ENCODE peak calls at places on chromosome 15, in five cellular contexts. L is epithelial cell of esophagus, O is astrocyte of the spinal cord, S is lower lobe of right lung, R is progenitor cell of endocrine pancreas. Q is an unnamed sample.

GRCh38 chr15:55434989-55435825 is 26.9 kb downstream of the PIERCE2 start:
- DNase-seq in O (peak; percentile 71), R (no peak), S (no peak), L (peak; percentile 70), Q (no peak)

GRCh38 chr15:80526556-80527340 is 122.6 kb downstream of the ARNT2 start:
- DNase-seq in R (no peak), L (no peak), S (no peak), O (peak; percentile 79), Q (no peak)

GRCh38 chr15:74781673-74782595 is at the start of gene CSK:
- DNase-seq in L (peak; percentile 69), S (peak; percentile 83), R (peak; percentile 69), O (peak; percentile 33), Q (no peak)

GRCh38 chr15:30038667-30039523 is 43.9 kb upstream of the GOLGA8J start:
- DNase-seq in S (no peak), O (no peak), L (peak; percentile 8), R (no peak), Q (no peak)

GRCh38 chr15:22980189-22981136 is at the start of gene CYFIP1:
- DNase-seq in L (peak; percentile 93), O (peak; percentile 84), S (peak; percentile 90), R (peak; percentile 72), Q (peak; percentile 88)

GRCh38 chr15:76986743-76987142 is 8.2 kb upstream of the PSTPIP1 start:
- DNase-seq in R (no peak), S (no peak), O (no peak), L (no peak), Q (no peak)

GRCh38 chr15:58590236-58590635 is 158.4 kb downstream of the LIPC start:
- DNase-seq in R (no peak), O (no peak), S (no peak), L (no peak), Q (no peak)

GRCh38 chr15:66783327-66784124 is 81.5 kb downstream of the SMAD6 start:
- DNase-seq in R (no peak), L (no peak), O (no peak), S (no peak), Q (no peak)

GRCh38 chr15:72086010-72086697 is 31.8 kb downstream of the MYO9A start:
- DNase-seq in R (no peak), L (peak; percentile 22), S (peak; percentile 53), O (no peak), Q (no peak)

GRCh38 chr15:25245801-25246622 is 192.8 kb downstream of the UBE3A start:
- DNase-seq in S (peak; percentile 24), L (no peak), O (no peak), R (no peak), Q (peak; percentile 72)

GRCh38 chr15:81235781-81236507 is 39.3 kb downstream of the IL16 start:
- DNase-seq in S (no peak), R (no peak), O (peak; percentile 96), L (peak; percentile 43), Q (no peak)

GRCh38 chr15:93200448-93201226 is 111.6 kb upstream of the RGMA start:
- DNase-seq in R (no peak), L (no peak), S (no peak), O (no peak), Q (no peak)

GRCh38 chr15:75153084-75153483 is 48.6 kb upstream of the C15orf39 start:
- DNase-seq in S (no peak), R (no peak), L (no peak), O (no peak), Q (no peak)

GRCh38 chr15:45653702-45654424 is 19.0 kb downstream of the SQOR start:
- DNase-seq in R (no peak), O (no peak), L (no peak), S (no peak), Q (no peak)

GRCh38 chr15:41746802-41747201 is 27.5 kb upstream of the MAPKBP1 start:
- DNase-seq in R (no peak), L (peak; percentile 21), S (no peak), O (no peak), Q (no peak)

GRCh38 chr15:79930509-79930908 is 33.7 kb upstream of the MTHFS start:
- DNase-seq in O (no peak), L (no peak), R (no peak), S (no peak), Q (no peak)

GRCh38 chr15:39873978-39874377 is 46.1 kb downstream of the GPR176 start:
- DNase-seq in S (no peak), L (no peak), O (no peak), R (no peak), Q (no peak)

GRCh38 chr15:80179025-80179759 is 26.4 kb downstream of the FAH start:
- DNase-seq in O (peak; percentile 91), S (no peak), R (no peak), L (peak; percentile 95), Q (no peak)

GRCh38 chr15:66594344-66594743 is 28.5 kb upstream of the LCTL start:
- DNase-seq in L (no peak), R (no peak), O (no peak), S (peak; percentile 39), Q (no peak)

GRCh38 chr15:70741107-70741511 is 22.2 kb downstream of the UACA start:
- DNase-seq in L (peak; percentile 88), R (no peak), S (no peak), O (peak; percentile 80), Q (peak; percentile 82)

GRCh38 chr15:86082619-86083377 is 3.1 kb downstream of the AGBL1 start:
- DNase-seq in R (no peak), S (no peak), O (no peak), L (no peak), Q (no peak)

GRCh38 chr15:27256446-27256845 is 285.5 kb downstream of the GABRG3 start:
- DNase-seq in S (no peak), L (no peak), O (no peak), R (no peak), Q (no peak)

GRCh38 chr15:41331833-41332787 is at the start of gene OIP5:
- DNase-seq in R (peak; percentile 96), L (peak; percentile 100), S (peak; percentile 100), O (peak; percentile 100), Q (peak; percentile 99)

GRCh38 chr15:32698773-32699390 is 18.9 kb upstream of the GREM1 start:
- DNase-seq in O (peak; percentile 44), S (no peak), R (no peak), L (peak; percentile 28), Q (no peak)

GRCh38 chr15:66151809-66152208 is 101.7 kb downstream of the MEGF11 start:
- DNase-seq in O (no peak), L (no peak), S (no peak), R (no peak), Q (no peak)

GRCh38 chr15:32983679-32984078 is 210.8 kb downstream of the FMN1 start:
- DNase-seq in S (no peak), L (no peak), R (no peak), O (no peak), Q (no peak)

GRCh38 chr15:58517252-58517681 is 85.5 kb downstream of the LIPC start:
- DNase-seq in R (no peak), S (no peak), L (no peak), O (no peak), Q (no peak)

GRCh38 chr15:89576417-89576773 is 1.1 kb downstream of the TICRR start:
- DNase-seq in O (peak; percentile 9), R (no peak), S (no peak), L (peak; percentile 31), Q (no peak)

GRCh38 chr15:75182187-75183131 is 19.2 kb upstream of the C15orf39 start:
- DNase-seq in R (no peak), L (no peak), S (no peak), O (no peak), Q (no peak)

GRCh38 chr15:76303909-76304308 is 7.4 kb downstream of the ETFA start:
- DNase-seq in S (no peak), R (no peak), O (no peak), L (no peak), Q (no peak)

GRCh38 chr15:41465822-41466421 is 27.8 kb upstream of the ITPKA start:
- DNase-seq in L (peak; percentile 63), S (no peak), O (peak; percentile 69), R (no peak), Q (no peak)

GRCh38 chr15:90327313-90327712 is 24.8 kb upstream of the ZNF774 start:
- DNase-seq in S (no peak), O (no peak), R (no peak), L (no peak), Q (no peak)

GRCh38 chr15:38883987-38884386 is 319.4 kb upstream of the RASGRP1 start:
- DNase-seq in O (peak; percentile 45), R (no peak), L (no peak), S (no peak), Q (no peak)

GRCh38 chr15:96076350-96076749 is 254.2 kb upstream of the NR2F2 start:
- DNase-seq in S (no peak), R (no peak), O (no peak), L (no peak), Q (no peak)

GRCh38 chr15:29123991-29124390 is 145.6 kb downstream of the NSMCE3 start:
- DNase-seq in O (no peak), R (no peak), S (peak; percentile 30), L (no peak), Q (no peak)

GRCh38 chr15:65184305-65184943 is 718 bp downstream of the CLPX start:
- DNase-seq in L (peak; percentile 67), O (peak; percentile 57), S (peak; percentile 70), R (peak; percentile 35), Q (no peak)

GRCh38 chr15:91894606-91895005 is 41.1 kb downstream of the SLCO3A1 start:
- DNase-seq in S (no peak), L (peak; percentile 99), R (no peak), O (no peak), Q (no peak)

GRCh38 chr15:95990833-95991232 is 339.7 kb upstream of the NR2F2 start:
- DNase-seq in O (peak; percentile 21), R (no peak), L (no peak), S (no peak), Q (no peak)

GRCh38 chr15:97791824-97792792 is 168.4 kb upstream of the ARRDC4 start:
- DNase-seq in L (peak; percentile 2), S (no peak), R (no peak), O (no peak), Q (no peak)
- TF ChIP-seq CTCF in L (no peak), S (no peak), R (no peak), O (no peak), Q (no peak)

GRCh38 chr15:49215768-49216739 is 46.0 kb downstream of the GALK2 start:
- DNase-seq in L (peak; percentile 40), O (no peak), S (peak; percentile 69), R (no peak), Q (no peak)
- TF ChIP-seq CTCF in L (peak; percentile 40), O (no peak), S (peak; percentile 31), R (no peak), Q (peak; percentile 6)

DNA sequence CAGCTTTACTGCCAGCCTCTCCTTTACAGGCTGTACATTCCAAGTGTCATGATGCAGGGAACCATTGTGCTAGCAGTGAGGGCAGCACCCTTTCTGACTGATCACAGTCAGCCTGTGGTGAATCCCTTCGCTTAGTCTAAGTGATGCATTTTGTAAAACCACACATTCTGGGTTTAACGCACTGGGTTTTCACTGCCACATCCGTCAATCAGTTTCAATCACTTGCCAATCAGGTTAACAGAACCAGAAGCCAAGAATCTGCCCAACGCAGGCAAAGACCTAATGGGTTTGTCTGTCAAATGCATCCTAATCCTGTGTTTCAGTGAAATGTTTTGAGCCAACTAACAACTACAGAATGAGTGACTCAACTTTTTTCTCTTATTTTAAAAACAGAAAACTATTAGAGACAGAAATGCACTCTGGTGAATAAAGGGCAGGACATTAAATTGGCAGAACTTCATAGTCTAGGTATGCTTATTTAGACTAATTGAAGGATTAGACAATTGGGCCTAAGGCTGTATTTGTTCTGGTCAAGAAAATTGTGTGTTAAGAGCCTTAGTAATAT is 226.0 kb upstream of the DPH6 start:
- DNase-seq in R (no peak), L (no peak), S (no peak), O (no peak), Q (no peak)
- TF ChIP-seq CTCF in R (no peak), L (no peak), S (no peak), O (no peak), Q (no peak)

GRCh38 chr15:48759921-48760320 is 50.9 kb downstream of the CEP152 start:
- DNase-seq in O (no peak), R (no peak), L (peak; percentile 77), S (no peak), Q (no peak)
- TF ChIP-seq CTCF in O (no peak), R (no peak), L (no peak), S (no peak), Q (no peak)